ENCODE peak calls at places on chromosomes 16 and 17, in four cellular contexts. Q is right lobe of liver, R is lower lobe of right lung, A is mammary epithelial cell. X is an unnamed sample.

GRCh38 chr17:63631062-63631461 is 8.8 kb downstream of the MAP3K3 start:
- DNase-seq in A (no peak), Q (no peak), R (no peak), X (no peak)

GRCh38 chr17:61505846-61506627 is 53.8 kb downstream of the TBX4 start:
- DNase-seq in R (no peak), A (no peak), Q (no peak), X (no peak)

GRCh38 chr17:16313159-16314090 is 39.8 kb downstream of the CENPV start:
- DNase-seq in A (no peak), R (no peak), Q (no peak), X (no peak)

GRCh38 chr17:77286641-77287431 is 146.1 kb downstream of the SEC14L1 start:
- DNase-seq in R (peak), Q (peak), A (peak), X (peak)

GRCh38 chr17:62653831-62654829 is 26.7 kb downstream of the MRC2 start:
- DNase-seq in R (peak), Q (no peak), A (no peak), X (peak)

GRCh38 chr17:77326636-77327035 is 185.9 kb downstream of the SEC14L1 start:
- DNase-seq in R (no peak), A (no peak), Q (no peak), X (peak)

GRCh38 chr17:71460943-71461342 is 659.9 kb upstream of the SOX9 start:
- DNase-seq in Q (no peak), R (no peak), A (no peak), X (no peak)

GRCh38 chr16:72989203-72989991 is 58.5 kb downstream of the ZFHX3 start:
- DNase-seq in A (peak), R (no peak), Q (no peak), X (no peak)

GRCh38 chr17:17737938-17738894 is 57.0 kb downstream of the RAI1 start:
- DNase-seq in A (peak), R (peak), Q (no peak), X (peak)

GRCh38 chr16:12253731-12254130 is 277.2 kb downstream of the SNX29 start:
- DNase-seq in R (no peak), A (no peak), Q (no peak), X (no peak)

GRCh38 chr17:76554131-76554530 is 14.3 kb downstream of the PRCD start:
- DNase-seq in R (no peak), Q (no peak), A (no peak), X (no peak)

GRCh38 chr17:50633683-50634082 is 998 bp upstream of the ABCC3 start:
- DNase-seq in Q (peak), R (no peak), A (no peak), X (no peak)

GRCh38 chr16:72415379-72415778 is 243.4 kb upstream of the PMFBP1 start:
- DNase-seq in A (no peak), Q (no peak), R (no peak), X (no peak)

GRCh38 chr17:46874906-46875305 is 23.5 kb downstream of the WNT9B start:
- DNase-seq in Q (no peak), R (no peak), A (no peak), X (no peak)

GRCh38 chr17:31561469-31562412 is 170.3 kb downstream of the RAB11FIP4 start:
- DNase-seq in R (no peak), A (no peak), Q (no peak), X (no peak)

DNA sequence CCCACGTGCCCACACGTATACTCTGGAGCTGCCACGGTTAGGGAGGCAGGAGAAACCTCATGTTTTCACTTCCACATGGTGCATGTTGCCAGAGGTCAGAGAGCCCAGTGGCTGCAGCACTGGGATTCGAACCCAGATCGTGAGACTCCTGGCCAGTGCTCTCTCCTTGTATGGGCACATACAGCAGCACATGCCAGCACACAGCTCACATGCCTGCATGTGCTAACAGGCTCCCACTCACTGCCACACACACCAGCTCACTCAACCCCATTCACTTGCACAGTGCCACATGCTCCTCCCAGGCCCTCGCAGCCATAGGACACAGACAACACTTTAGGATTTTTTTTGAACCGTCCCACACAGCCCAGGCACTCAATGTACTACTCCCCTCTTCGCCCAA is 49.5 kb upstream of the MRPS23 start:
- DNase-seq in R (peak), A (no peak), Q (no peak), X (no peak)
- H3K27ac ChIP-seq in R (peak), A (no peak), Q (no peak), X (peak)

GRCh38 chr16:29809031-29809747 is 2.8 kb upstream of the PRRT2 start:
- DNase-seq in Q (no peak), A (no peak), R (no peak), X (peak)
- H3K27ac ChIP-seq in Q (no peak), A (no peak), R (peak), X (peak)

GRCh38 chr17:10661377-10661906 is 4.3 kb upstream of the MYH3 start:
- DNase-seq in Q (no peak), A (no peak), R (no peak), X (no peak)

GRCh38 chr17:10652984-10653680 is 4.0 kb downstream of the MYH3 start:
- DNase-seq in A (no peak), R (no peak), Q (no peak), X (no peak)

GRCh38 chr17:10653987-10654386 is 3.1 kb downstream of the MYH3 start:
- DNase-seq in A (no peak), Q (no peak), R (no peak), X (no peak)

GRCh38 chr17:10657123-10657522 is at the start of gene MYH3:
- DNase-seq in Q (no peak), R (no peak), A (no peak), X (no peak)

GRCh38 chr17:10657866-10658265 is 757 bp upstream of the MYH3 start:
- DNase-seq in R (no peak), Q (no peak), A (no peak), X (no peak)
- H3K27ac ChIP-seq in R (no peak), Q (no peak), A (no peak), X (no peak)

GRCh38 chr16:65816556-65816955 is 549.9 kb upstream of the CDH5 start:
- DNase-seq in A (no peak), Q (no peak), R (no peak), X (no peak)
- H3K27ac ChIP-seq in A (no peak), Q (no peak), R (no peak), X (no peak)

X was measured in upper lobe of right lung.